ENCODE peak calls at places on chromosomes 2 and 18, in five cellular contexts. B is uterus, J is HepG2, C is breast epithelium, Q is ovary. Z is an unnamed sample.
A peak's percentile ranks its signal among the peaks of the same experiment; 100 is the strongest.

GRCh38 chr2:170714156-170715061 is 728 bp upstream of the SP5 start:
- DNase-seq in B (peak; percentile 39), J (no peak), C (no peak), Q (peak; percentile 31), Z (peak; percentile 77)

GRCh38 chr2:1693723-1694122 is 50.6 kb downstream of the PXDN start:
- DNase-seq in J (no peak), B (no peak), C (no peak), Q (no peak), Z (no peak)

GRCh38 chr2:26558271-26559043 is 80.5 kb upstream of the OTOF start:
- DNase-seq in Q (no peak), B (no peak), J (no peak), C (no peak), Z (no peak)

GRCh38 chr2:210302326-210302725 is 12.6 kb downstream of the MYL1 start:
- DNase-seq in C (no peak), Q (no peak), J (no peak), B (no peak), Z (no peak)

GRCh38 chr2:228040995-228041394 is 140.5 kb downstream of the SPHKAP start:
- DNase-seq in C (no peak), J (no peak), Q (no peak), B (no peak), Z (no peak)

GRCh38 chr18:48109961-48110493 is 179.6 kb upstream of the SMAD2 start:
- DNase-seq in Q (no peak), C (no peak), B (no peak), J (no peak), Z (no peak)

GRCh38 chr2:8086796-8087479 is 594.9 kb upstream of the ID2 start:
- DNase-seq in Q (no peak), B (no peak), J (no peak), C (no peak), Z (no peak)

GRCh38 chr2:237497009-237497819 is 10.2 kb downstream of the MLPH start:
- DNase-seq in B (no peak), Q (no peak), C (no peak), J (no peak), Z (peak; percentile 56)

GRCh38 chr2:5111581-5111980 is 580.6 kb upstream of the SOX11 start:
- DNase-seq in J (no peak), Q (no peak), B (no peak), C (peak; percentile 29), Z (no peak)

GRCh38 chr2:207905546-207905945 is 119.8 kb downstream of the PLEKHM3 start:
- DNase-seq in Q (no peak), C (no peak), J (no peak), B (no peak), Z (no peak)

GRCh38 chr2:241890524-241891235 is 21.2 kb downstream of the RTP5 start:
- DNase-seq in Q (no peak), C (peak; percentile 74), J (no peak), B (no peak), Z (peak; percentile 77)

GRCh38 chr2:203849010-203849409 is 18.6 kb upstream of the CTLA4 start:
- DNase-seq in J (no peak), C (no peak), Q (no peak), B (no peak), Z (no peak)

DNA sequence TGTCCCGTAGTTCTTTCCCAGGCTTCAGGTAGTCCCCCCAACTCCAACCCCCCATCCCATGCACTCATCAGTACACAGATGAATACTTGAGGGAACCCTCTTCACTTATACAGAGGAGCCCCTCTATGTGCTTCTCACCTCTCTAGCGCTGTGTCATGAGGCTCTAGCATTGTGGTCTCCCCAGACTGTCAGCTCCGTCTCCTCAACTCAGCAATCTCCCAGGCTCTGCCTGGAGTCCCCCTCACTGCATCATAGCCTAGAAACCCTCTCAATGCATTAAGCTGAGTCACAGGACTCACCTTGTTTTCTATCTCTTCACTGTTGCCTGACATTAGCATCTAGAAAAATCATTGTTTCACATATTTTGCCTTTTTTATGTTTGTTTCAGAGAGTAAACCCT is 20.2 kb upstream of the PRKCE start:
- DNase-seq in Q (no peak), B (no peak), C (no peak), J (no peak), Z (no peak)
- H3K4me3 ChIP-seq in Q (no peak overlapping the region), B (no peak overlapping the region), C (no peak overlapping the region), J (no peak overlapping the region), Z (no peak overlapping the region)

GRCh38 chr2:85411405-85411748 is 1.2 kb upstream of the CAPG start:
- DNase-seq in B (no peak), C (no peak), J (no peak), Q (no peak), Z (no peak)

GRCh38 chr2:85409719-85410583 is at the start of gene CAPG:
- DNase-seq in J (no peak), B (no peak), C (peak; percentile 68), Q (no peak), Z (no peak)

GRCh38 chr2:85414761-85415498 is 3.6 kb upstream of the SH2D6 start:
- DNase-seq in C (no peak), J (no peak), Q (no peak), B (no peak), Z (no peak)

GRCh38 chr2:85410584-85411404 is 628 bp upstream of the CAPG start:
- DNase-seq in J (peak; percentile 28), Q (no peak), B (no peak), C (no peak), Z (no peak)

DNA sequence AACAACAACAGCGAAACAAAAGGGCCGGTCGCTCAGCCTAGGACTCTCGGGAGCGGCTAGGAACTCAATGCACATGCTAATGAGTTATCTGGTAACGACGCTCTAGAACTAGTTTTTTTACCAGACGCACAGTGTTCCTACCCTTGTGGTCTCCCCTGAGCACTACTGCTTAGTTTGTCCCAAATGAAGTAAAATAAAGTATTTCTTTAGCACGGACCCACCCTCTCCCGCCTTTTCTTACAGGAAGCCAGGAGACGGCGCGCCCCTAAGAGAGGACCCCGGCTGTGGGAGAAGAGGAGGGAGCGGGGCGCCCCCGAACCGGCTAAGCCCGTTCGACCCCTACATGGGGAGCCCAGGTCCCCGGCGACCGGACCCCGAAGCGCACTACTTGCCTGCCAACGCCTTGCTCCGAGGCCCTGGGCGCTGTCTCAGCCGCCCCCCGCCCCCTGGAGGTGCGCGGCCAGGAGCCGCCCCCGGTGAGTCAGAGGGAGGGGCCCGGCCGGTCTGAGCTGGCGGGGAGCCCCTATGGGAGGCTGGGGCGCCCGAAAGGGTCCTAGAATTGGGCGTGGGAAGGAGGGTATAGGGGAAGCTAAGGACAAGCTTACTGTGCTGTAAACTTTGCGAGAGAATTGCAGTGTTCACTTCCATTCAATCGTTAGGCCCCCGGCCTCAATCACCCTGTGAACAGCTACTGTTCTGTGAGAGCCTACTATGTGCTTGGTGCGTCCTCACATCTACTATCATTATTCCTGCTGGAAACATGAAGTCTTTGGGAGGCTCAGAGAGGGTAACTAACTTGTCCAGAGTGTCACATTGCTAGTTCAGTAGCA is 3.6 kb upstream of the CAPG start:
- DNase-seq in J (no peak), Q (peak; percentile 74), B (peak; percentile 69), C (no peak), Z (peak; percentile 47)
- TF ChIP-seq POLR2A in J (no peak), Q (no peak), B (peak; percentile 64), C (peak; percentile 58), Z (no peak)

GRCh38 chr2:2755990-2756389 is 424.9 kb upstream of the MYT1L start:
- DNase-seq in Q (no peak), J (no peak), B (no peak), C (no peak), Z (no peak)
- H3K9me3 ChIP-seq in Q (no peaks in the 10 kb centered on the region), J (peaks cover 12% of the 10 kb centered on the region), B (no peaks in the 10 kb centered on the region), C (peaks cover 8% of the 10 kb centered on the region), Z (no peaks in the 10 kb centered on the region)

DNA sequence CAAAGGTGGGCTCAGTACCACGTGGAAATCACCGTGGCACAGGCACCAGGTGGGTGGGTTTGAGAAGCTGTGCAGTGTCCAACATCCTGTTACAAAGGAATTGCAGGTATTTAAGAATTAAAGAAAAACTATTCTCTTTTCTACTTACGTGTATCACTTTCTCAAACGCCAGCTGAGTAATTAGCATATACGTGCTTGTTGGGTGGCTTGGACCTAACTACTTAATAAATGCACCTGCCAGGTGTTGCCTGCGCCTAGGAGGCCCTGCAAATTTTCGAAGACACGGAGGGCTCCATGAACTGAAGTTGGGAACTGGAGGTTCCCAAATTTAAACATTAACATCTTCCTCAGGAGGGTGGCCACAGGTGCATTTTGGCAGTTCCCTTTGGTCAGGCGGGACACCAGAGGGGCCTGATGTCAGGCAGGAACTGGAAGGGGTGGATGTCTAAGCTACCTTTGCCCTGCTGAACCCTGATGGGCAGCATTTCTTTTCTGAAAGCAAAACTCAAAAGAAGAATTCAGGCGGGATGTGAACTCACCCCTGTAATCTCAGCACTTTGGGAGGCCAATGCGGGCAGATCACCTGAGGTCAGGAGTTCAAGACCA is 84.8 kb downstream of the HS6ST1 start:
- DNase-seq in J (no peak), Q (no peak), C (no peak), B (no peak), Z (no peak)
- H3K4me3 ChIP-seq in J (peak overlapping the region; percentile 71), Q (no peak overlapping the region), C (peak overlapping the region; percentile 70), B (peak overlapping the region; percentile 71), Z (no peak overlapping the region)

GRCh38 chr2:28736034-28736433 is 15.6 kb upstream of the PPP1CB start:
- DNase-seq in J (no peak), Q (no peak), B (peak; percentile 73), C (peak; percentile 90), Z (peak; percentile 89)
- TF ChIP-seq POLR2A in J (no peak), Q (no peak), B (no peak), C (no peak), Z (no peak)

DNA sequence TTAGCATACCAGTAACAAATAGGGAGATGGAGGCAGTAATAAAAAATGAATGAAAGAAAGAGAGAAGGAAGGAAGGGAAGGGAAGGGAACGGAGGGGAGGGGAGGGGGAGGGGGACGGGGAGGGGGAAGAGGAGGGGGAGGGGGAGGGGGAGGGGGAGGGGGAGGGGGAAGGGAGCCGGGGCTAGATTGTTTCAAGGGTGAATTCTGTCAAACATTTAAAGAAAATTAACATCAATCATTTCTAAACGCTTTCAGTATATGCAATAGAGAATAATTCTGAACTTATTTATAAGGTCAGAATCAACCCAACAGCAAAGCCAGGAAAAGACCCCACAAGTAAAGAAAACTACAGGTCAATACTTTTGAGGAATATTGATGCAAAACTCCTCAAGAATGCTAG is 858.8 kb upstream of the GYPC start:
- DNase-seq in B (no peak), J (no peak), C (no peak), Q (no peak), Z (no peak)
- H3K9me3 ChIP-seq in B (no peaks in the 10 kb centered on the region), J (peaks cover 84% of the 10 kb centered on the region), C (peaks cover 3% of the 10 kb centered on the region), Q (no peaks in the 10 kb centered on the region), Z (no peaks in the 10 kb centered on the region)

DNA sequence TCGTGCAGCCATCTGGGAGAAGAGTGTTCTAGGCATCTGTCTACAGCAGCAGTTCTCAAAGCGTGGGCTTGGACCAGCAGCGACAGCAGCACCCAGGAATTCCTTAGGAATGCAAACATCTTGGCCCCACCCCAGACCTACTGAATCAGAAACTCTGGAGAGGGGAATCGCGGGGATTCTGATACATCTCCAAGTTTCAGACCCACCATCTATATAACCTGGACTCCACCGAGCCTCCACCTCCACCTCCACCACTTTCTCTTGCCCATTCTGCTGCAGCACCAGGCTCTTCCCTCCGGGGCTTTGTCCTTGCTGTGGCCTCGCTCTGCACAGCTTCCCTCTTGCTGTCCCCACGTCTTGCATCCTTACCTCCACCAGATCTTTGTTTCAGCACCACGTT is 256.4 kb downstream of the BCL2 start:
- DNase-seq in B (no peak), C (no peak), J (no peak), Q (no peak), Z (no peak)
- H3K4me3 ChIP-seq in B (no peak overlapping the region), C (no peak overlapping the region), J (no peak overlapping the region), Q (no peak overlapping the region), Z (no peak overlapping the region)